ENCODE peak calls at places on chromosomes 3 and 15, in four cellular contexts. S is aorta, P is pancreas, C is heart right ventricle. Q is an unnamed sample. For H3K36me3, the result is how much of the 10 kb centered on the place peaks cover.

GRCh38 chr3:129277829-129278271 is 820 bp upstream of the HMCES start:
- ATAC-seq in C (no peak), P (no peak), S (peak), Q (no peak)

GRCh38 chr3:171334465-171334811 is 125.8 kb downstream of the TNIK start:
- ATAC-seq in S (peak), C (peak), P (peak), Q (peak)

GRCh38 chr3:101892648-101893047 is 43.3 kb downstream of the NFKBIZ start:
- ATAC-seq in P (no peak), C (no peak), S (no peak), Q (no peak)

GRCh38 chr3:65170357-65171090 is 482.7 kb upstream of the ADAMTS9 start:
- ATAC-seq in P (peak), S (peak), C (peak), Q (peak)

GRCh38 chr3:50275996-50276761 is 2.7 kb upstream of the LSMEM2 start:
- ATAC-seq in P (no peak), C (no peak), S (no peak), Q (no peak)

GRCh38 chr3:116037954-116038911 is 407.1 kb downstream of the LSAMP start:
- ATAC-seq in C (no peak), P (no peak), S (no peak), Q (no peak)

GRCh38 chr15:77069521-77070121 is 1.3 kb downstream of the TSPAN3 start:
- ATAC-seq in C (no peak), S (no peak), P (peak), Q (no peak)

GRCh38 chr3:31945738-31946052 is 35.4 kb downstream of the OSBPL10 start:
- ATAC-seq in S (peak), C (no peak), P (peak), Q (peak)

GRCh38 chr15:84987949-84988624 is 6.4 kb downstream of the PDE8A start:
- ATAC-seq in P (no peak), C (no peak), S (no peak), Q (no peak)

GRCh38 chr3:13214847-13215472 is 141.7 kb upstream of the IQSEC1 start:
- ATAC-seq in P (no peak), S (no peak), C (no peak), Q (no peak)

DNA sequence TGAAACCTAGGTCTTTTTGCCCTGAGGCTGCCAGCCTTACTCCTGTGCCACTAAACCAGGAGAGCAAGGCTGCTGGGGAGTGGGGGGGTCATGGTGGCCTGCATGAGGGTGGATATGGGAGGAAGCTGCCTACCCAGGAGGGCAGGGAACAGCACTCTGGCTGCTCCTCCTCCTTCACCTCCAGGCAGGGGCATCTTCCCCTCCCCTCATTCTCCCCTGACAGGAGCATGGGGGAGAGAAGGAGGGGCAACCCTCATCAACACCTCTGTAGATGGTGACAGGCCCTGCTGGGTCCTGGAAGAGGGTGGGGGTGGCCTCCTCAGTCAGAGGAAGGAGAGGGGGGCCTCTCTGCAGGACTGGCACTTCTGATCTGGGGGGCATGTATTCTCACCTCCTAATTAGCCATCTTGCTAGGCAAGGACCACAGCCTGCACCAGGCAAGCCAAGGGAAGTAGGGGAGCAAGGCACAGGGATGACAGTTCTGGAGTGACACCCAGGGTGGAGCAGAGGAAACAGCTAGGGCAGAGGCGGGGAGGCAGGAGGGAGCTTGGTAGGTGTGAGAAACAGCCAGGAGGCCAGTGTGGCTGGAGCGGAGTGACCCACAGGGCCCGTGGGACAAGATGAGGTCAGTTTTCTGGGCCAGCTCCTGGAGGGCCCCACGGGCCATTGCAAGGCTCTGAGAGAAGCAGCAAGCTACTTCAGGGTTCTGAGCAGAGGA is 4.9 kb downstream of the CCDC33 start:
- ATAC-seq in C (no peak), S (no peak), P (no peak), Q (no peak)
- H3K27ac ChIP-seq in C (peak), S (no peak), P (peak), Q (no peak)

GRCh38 chr3:169825316-169825715 is 12.6 kb upstream of the LRRC34 start:
- ATAC-seq in C (no peak), P (no peak), S (no peak), Q (no peak)
- H3K4me3 ChIP-seq in C (no peak), P (no peak), S (no peak), Q (no peak)

GRCh38 chr15:100941536-100941935 is 22.4 kb downstream of the LRRK1 start:
- ATAC-seq in P (no peak), C (no peak), S (no peak), Q (no peak)

GRCh38 chr15:100944237-100944875 is 25.2 kb downstream of the LRRK1 start:
- ATAC-seq in C (no peak), S (no peak), P (no peak), Q (no peak)

GRCh38 chr15:100942656-100943055 is 23.5 kb downstream of the LRRK1 start:
- ATAC-seq in S (no peak), P (no peak), C (no peak), Q (no peak)

GRCh38 chr15:100945006-100945405 is 25.8 kb downstream of the LRRK1 start:
- ATAC-seq in P (no peak), C (no peak), S (no peak), Q (no peak)

GRCh38 chr15:100943074-100943473 is 23.9 kb downstream of the LRRK1 start:
- ATAC-seq in S (no peak), C (no peak), P (no peak), Q (no peak)
- H3K36me3 ChIP-seq in S (under half), C (under half), P (under half), Q (under half)

DNA sequence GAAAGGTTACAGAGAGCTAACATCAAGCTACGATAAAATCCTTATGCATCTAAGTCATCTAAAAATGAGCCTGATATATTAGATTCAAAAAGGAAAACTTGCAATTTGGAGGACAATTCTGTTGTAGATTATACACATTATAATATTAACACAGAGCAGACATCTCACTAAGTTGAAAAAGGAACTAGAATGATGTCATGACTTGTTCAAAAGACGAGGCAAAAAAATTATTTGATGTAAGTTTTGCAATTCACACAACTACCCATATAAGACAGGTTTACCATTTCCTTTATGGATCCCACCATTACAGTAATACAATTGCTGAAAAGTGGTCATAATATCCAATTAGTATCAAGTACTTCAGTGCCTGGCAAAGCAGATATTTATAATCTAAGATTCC is 15.9 kb downstream of the SATB1 start:
- ATAC-seq in S (no peak), C (no peak), P (no peak), Q (no peak)
- H3K27ac ChIP-seq in S (no peak), C (no peak), P (no peak), Q (no peak)

DNA sequence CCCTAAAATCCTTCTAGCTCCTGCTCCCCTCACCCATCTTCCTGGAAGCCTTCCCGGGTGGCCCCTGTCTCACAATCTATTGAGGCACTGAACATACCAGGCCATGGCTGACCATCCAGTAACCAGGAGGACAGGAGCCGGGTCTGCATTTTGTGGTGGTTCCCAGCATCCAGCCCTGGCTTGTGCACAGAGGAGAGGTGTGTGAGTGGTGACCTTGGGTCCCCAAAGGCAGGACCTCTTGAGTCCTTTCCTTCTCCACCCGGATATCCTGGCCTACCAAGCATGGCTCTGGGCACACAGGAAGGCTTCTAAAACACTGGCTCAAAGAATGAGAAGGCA is 7.8 kb downstream of the CSK start:
- ATAC-seq in P (no peak), S (no peak), C (no peak), Q (no peak)
- H3K4me3 ChIP-seq in P (no peak), S (no peak), C (no peak), Q (peak)

DNA sequence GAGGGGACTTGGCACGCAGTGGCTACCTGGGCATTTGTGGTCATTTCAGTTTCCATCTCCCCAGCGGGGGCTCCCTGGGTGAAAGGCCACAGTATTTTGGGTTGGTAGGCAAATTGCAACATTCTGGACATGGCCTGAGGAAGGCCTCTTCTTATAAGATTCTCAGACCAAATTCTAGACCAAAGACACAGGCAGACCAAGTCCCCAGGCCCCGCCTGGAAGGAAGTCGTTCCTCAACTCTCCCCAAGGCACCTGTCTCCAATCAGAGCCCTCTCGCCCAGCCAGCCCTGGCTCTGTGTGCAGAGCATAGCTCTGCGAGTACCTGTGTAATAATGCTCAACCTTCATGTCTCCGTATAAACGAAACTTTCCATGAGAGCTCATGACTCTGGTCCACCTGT is 53.1 kb downstream of the GRIP2 start:
- ATAC-seq in C (no peak), P (no peak), S (no peak), Q (no peak)
- H3K36me3 ChIP-seq in C (half or more), P (under half), S (under half), Q (under half)

GRCh38 chr15:45279024-45279697 is 27.1 kb downstream of the SLC28A2 start:
- ATAC-seq in C (peak), P (peak), S (peak), Q (peak)
- H3K27ac ChIP-seq in C (peak), P (peak), S (peak), Q (peak)

GRCh38 chr3:149877668-149878067 is 64.7 kb downstream of the RNF13 start:
- ATAC-seq in P (no peak), S (no peak), C (no peak), Q (no peak)
- H3K4me3 ChIP-seq in P (no peak), S (no peak), C (no peak), Q (no peak)

GRCh38 chr15:48437178-48437577 is 105.9 kb downstream of the DUT start:
- ATAC-seq in C (no peak), P (no peak), S (no peak), Q (no peak)
- H3K36me3 ChIP-seq in C (half or more), P (under half), S (under half), Q (under half)

GRCh38 chr15:87207251-87207650 is 1049.3 kb downstream of the NTRK3 start:
- ATAC-seq in P (no peak), S (no peak), C (no peak), Q (no peak)
- H3K27ac ChIP-seq in P (no peak), S (no peak), C (no peak), Q (no peak)